ENCODE peak calls at places on chromosome 6, in seven cellular contexts. One of them, this sample, is unnamed.

GRCh38 chr6:111985202-111985731 is 68.6 kb upstream of the CCN6 start:
- DNase-seq in mammary epithelial cell: peak
- DNase-seq in HepG2: no peak
- DNase-seq in GM23248: peak
- DNase-seq in A549: no peak
- DNase-seq in PC-9: peak
- DNase-seq in fibroblast of lung: peak
- DNase-seq in this sample: peak

GRCh38 chr6:146886587-146887446 is 288.0 kb downstream of the ADGB start:
- DNase-seq in PC-9: no peak
- DNase-seq in fibroblast of lung: no peak
- DNase-seq in HepG2: no peak
- DNase-seq in mammary epithelial cell: no peak
- DNase-seq in A549: no peak
- DNase-seq in GM23248: peak
- DNase-seq in this sample: no peak

GRCh38 chr6:112251170-112251945 is 3.0 kb downstream of the LAMA4 start:
- DNase-seq in PC-9: peak
- DNase-seq in fibroblast of lung: peak
- DNase-seq in HepG2: no peak
- DNase-seq in GM23248: peak
- DNase-seq in A549: no peak
- DNase-seq in mammary epithelial cell: no peak
- DNase-seq in this sample: peak

GRCh38 chr6:16741112-16742016 is 19.9 kb downstream of the ATXN1 start:
- DNase-seq in mammary epithelial cell: peak
- DNase-seq in PC-9: peak
- DNase-seq in fibroblast of lung: peak
- DNase-seq in GM23248: peak
- DNase-seq in A549: no peak
- DNase-seq in HepG2: no peak
- DNase-seq in this sample: peak

GRCh38 chr6:100346828-100347227 is 117.9 kb downstream of the SIM1 start:
- DNase-seq in HepG2: no peak
- DNase-seq in GM23248: peak
- DNase-seq in mammary epithelial cell: peak
- DNase-seq in fibroblast of lung: peak
- DNase-seq in A549: no peak
- DNase-seq in PC-9: no peak
- DNase-seq in this sample: peak

GRCh38 chr6:93806409-93807270 is 387.3 kb upstream of the EPHA7 start:
- DNase-seq in HepG2: no peak
- DNase-seq in mammary epithelial cell: no peak
- DNase-seq in GM23248: no peak
- DNase-seq in A549: no peak
- DNase-seq in PC-9: no peak
- DNase-seq in fibroblast of lung: no peak
- DNase-seq in this sample: no peak

GRCh38 chr6:113015249-113015648 is 668.1 kb downstream of the RFPL4B start:
- DNase-seq in fibroblast of lung: peak
- DNase-seq in mammary epithelial cell: no peak
- DNase-seq in A549: no peak
- DNase-seq in PC-9: no peak
- DNase-seq in HepG2: no peak
- DNase-seq in GM23248: peak
- DNase-seq in this sample: peak

GRCh38 chr6:34813028-34813742 is 21.3 kb downstream of the BLTP3A start:
- DNase-seq in fibroblast of lung: no peak
- DNase-seq in mammary epithelial cell: no peak
- DNase-seq in GM23248: no peak
- DNase-seq in PC-9: no peak
- DNase-seq in HepG2: no peak
- DNase-seq in A549: no peak
- DNase-seq in this sample: no peak

GRCh38 chr6:139037490-139037889 is 8.9 kb downstream of the ABRACL start:
- DNase-seq in PC-9: no peak
- DNase-seq in HepG2: no peak
- DNase-seq in GM23248: peak
- DNase-seq in mammary epithelial cell: no peak
- DNase-seq in A549: no peak
- DNase-seq in fibroblast of lung: peak
- DNase-seq in this sample: peak

GRCh38 chr6:33410711-33411631 is at the start of gene PHF1:
- DNase-seq in GM23248: peak
- DNase-seq in mammary epithelial cell: no peak
- DNase-seq in fibroblast of lung: peak
- DNase-seq in HepG2: no peak
- DNase-seq in PC-9: no peak
- DNase-seq in A549: peak
- DNase-seq in this sample: peak

GRCh38 chr6:53961679-53962370 is 149.4 kb upstream of the MLIP start:
- DNase-seq in A549: no peak
- DNase-seq in GM23248: peak
- DNase-seq in fibroblast of lung: peak
- DNase-seq in PC-9: no peak
- DNase-seq in HepG2: no peak
- DNase-seq in mammary epithelial cell: no peak
- DNase-seq in this sample: peak

GRCh38 chr6:158506577-158506976 is 53.3 kb upstream of the TMEM181 start:
- DNase-seq in HepG2: peak
- DNase-seq in mammary epithelial cell: no peak
- DNase-seq in A549: peak
- DNase-seq in GM23248: peak
- DNase-seq in PC-9: no peak
- DNase-seq in fibroblast of lung: peak
- DNase-seq in this sample: peak

GRCh38 chr6:3561745-3562144 is 104.9 kb upstream of the SLC22A23 start:
- DNase-seq in PC-9: no peak
- DNase-seq in HepG2: peak
- DNase-seq in fibroblast of lung: no peak
- DNase-seq in GM23248: peak
- DNase-seq in A549: no peak
- DNase-seq in mammary epithelial cell: no peak
- DNase-seq in this sample: no peak

GRCh38 chr6:166743415-166743814 is 116.4 kb upstream of the RPS6KA2 start:
- DNase-seq in fibroblast of lung: no peak
- DNase-seq in HepG2: no peak
- DNase-seq in A549: no peak
- DNase-seq in PC-9: no peak
- DNase-seq in GM23248: no peak
- DNase-seq in mammary epithelial cell: no peak
- DNase-seq in this sample: no peak

GRCh38 chr6:155050311-155050710 is 55.2 kb downstream of the TIAM2 start:
- DNase-seq in fibroblast of lung: peak
- DNase-seq in PC-9: no peak
- DNase-seq in HepG2: no peak
- DNase-seq in A549: no peak
- DNase-seq in GM23248: no peak
- DNase-seq in mammary epithelial cell: peak
- DNase-seq in this sample: peak

GRCh38 chr6:52491203-52492069 is 71.3 kb downstream of the EFHC1 start:
- DNase-seq in PC-9: no peak
- DNase-seq in HepG2: no peak
- DNase-seq in GM23248: peak
- DNase-seq in fibroblast of lung: peak
- DNase-seq in mammary epithelial cell: no peak
- DNase-seq in A549: no peak
- DNase-seq in this sample: no peak
- H3K4me2 ChIP-seq in PC-9: no peak
- H3K4me2 ChIP-seq in HepG2: no peak
- H3K4me2 ChIP-seq in GM23248: peak
- H3K4me2 ChIP-seq in fibroblast of lung: peak
- H3K4me2 ChIP-seq in mammary epithelial cell: no peak
- H3K4me2 ChIP-seq in A549: no peak
- H3K4me2 ChIP-seq in this sample: no peak

GRCh38 chr6:6328451-6328850 is 8.0 kb upstream of the F13A1 start:
- DNase-seq in HepG2: no peak
- DNase-seq in PC-9: no peak
- DNase-seq in A549: no peak
- DNase-seq in mammary epithelial cell: no peak
- DNase-seq in GM23248: no peak
- DNase-seq in fibroblast of lung: no peak
- DNase-seq in this sample: no peak

GRCh38 chr6:6332873-6333272 is 12.4 kb upstream of the F13A1 start:
- DNase-seq in fibroblast of lung: no peak
- DNase-seq in A549: no peak
- DNase-seq in mammary epithelial cell: no peak
- DNase-seq in HepG2: no peak
- DNase-seq in PC-9: no peak
- DNase-seq in GM23248: no peak
- DNase-seq in this sample: no peak

GRCh38 chr6:6331393-6331792 is 10.9 kb upstream of the F13A1 start:
- DNase-seq in mammary epithelial cell: no peak
- DNase-seq in A549: no peak
- DNase-seq in PC-9: no peak
- DNase-seq in fibroblast of lung: no peak
- DNase-seq in HepG2: no peak
- DNase-seq in GM23248: no peak
- DNase-seq in this sample: no peak

GRCh38 chr6:6332240-6332639 is 11.8 kb upstream of the F13A1 start:
- DNase-seq in A549: no peak
- DNase-seq in PC-9: no peak
- DNase-seq in mammary epithelial cell: no peak
- DNase-seq in GM23248: no peak
- DNase-seq in HepG2: no peak
- DNase-seq in fibroblast of lung: no peak
- DNase-seq in this sample: no peak

GRCh38 chr6:6330407-6330806 is 9.9 kb upstream of the F13A1 start:
- DNase-seq in PC-9: no peak
- DNase-seq in HepG2: no peak
- DNase-seq in GM23248: no peak
- DNase-seq in fibroblast of lung: no peak
- DNase-seq in A549: no peak
- DNase-seq in mammary epithelial cell: no peak
- DNase-seq in this sample: no peak
- H3K4me2 ChIP-seq in PC-9: no peak
- H3K4me2 ChIP-seq in HepG2: no peak
- H3K4me2 ChIP-seq in GM23248: no peak
- H3K4me2 ChIP-seq in fibroblast of lung: no peak
- H3K4me2 ChIP-seq in A549: no peak
- H3K4me2 ChIP-seq in mammary epithelial cell: no peak
- H3K4me2 ChIP-seq in this sample: no peak

GRCh38 chr6:96836579-96837137 is 619 bp downstream of the GPR63 start:
- DNase-seq in mammary epithelial cell: peak
- DNase-seq in GM23248: peak
- DNase-seq in PC-9: no peak
- DNase-seq in A549: no peak
- DNase-seq in fibroblast of lung: peak
- DNase-seq in HepG2: no peak
- DNase-seq in this sample: no peak
- H3K4me2 ChIP-seq in mammary epithelial cell: peak
- H3K4me2 ChIP-seq in GM23248: peak
- H3K4me2 ChIP-seq in PC-9: peak
- H3K4me2 ChIP-seq in A549: peak
- H3K4me2 ChIP-seq in fibroblast of lung: peak
- H3K4me2 ChIP-seq in HepG2: peak
- H3K4me2 ChIP-seq in this sample: peak

GRCh38 chr6:104421650-104422049 is 438.1 kb downstream of the HACE1 start:
- DNase-seq in A549: no peak
- DNase-seq in HepG2: no peak
- DNase-seq in PC-9: no peak
- DNase-seq in GM23248: no peak
- DNase-seq in mammary epithelial cell: no peak
- DNase-seq in fibroblast of lung: no peak
- DNase-seq in this sample: no peak
- H3K4me2 ChIP-seq in A549: no peak
- H3K4me2 ChIP-seq in HepG2: no peak
- H3K4me2 ChIP-seq in PC-9: no peak
- H3K4me2 ChIP-seq in GM23248: no peak
- H3K4me2 ChIP-seq in mammary epithelial cell: no peak
- H3K4me2 ChIP-seq in fibroblast of lung: no peak
- H3K4me2 ChIP-seq in this sample: no peak

GRCh38 chr6:35852994-35853393 is 47.8 kb downstream of the LHFPL5 start:
- DNase-seq in HepG2: no peak
- DNase-seq in A549: no peak
- DNase-seq in mammary epithelial cell: no peak
- DNase-seq in fibroblast of lung: no peak
- DNase-seq in GM23248: no peak
- DNase-seq in PC-9: no peak
- DNase-seq in this sample: no peak

DNA sequence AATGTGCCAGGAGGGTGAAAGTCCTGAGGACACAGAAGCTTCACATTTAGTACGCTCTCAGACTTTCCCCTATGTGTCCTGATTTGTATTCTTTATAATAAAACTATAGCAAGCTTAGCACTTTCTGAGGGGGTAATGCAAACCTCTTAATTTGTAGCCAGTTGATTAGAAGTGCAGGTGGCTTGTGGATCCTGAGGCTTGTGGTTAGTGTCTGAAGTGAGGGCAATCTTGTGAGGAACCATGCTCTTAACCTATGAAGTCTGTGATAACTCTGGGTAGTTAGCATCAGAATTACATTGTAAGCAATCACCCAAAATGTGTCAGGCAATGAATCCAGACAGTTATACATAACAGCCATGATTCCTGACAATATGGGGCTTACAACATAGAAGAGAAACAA is 51.1 kb downstream of the LHFPL5 start:
- DNase-seq in HepG2: no peak
- DNase-seq in A549: no peak
- DNase-seq in GM23248: no peak
- DNase-seq in mammary epithelial cell: no peak
- DNase-seq in PC-9: no peak
- DNase-seq in fibroblast of lung: no peak
- DNase-seq in this sample: no peak
- H3K4me2 ChIP-seq in HepG2: no peak
- H3K4me2 ChIP-seq in A549: no peak
- H3K4me2 ChIP-seq in GM23248: no peak
- H3K4me2 ChIP-seq in mammary epithelial cell: no peak
- H3K4me2 ChIP-seq in PC-9: no peak
- H3K4me2 ChIP-seq in fibroblast of lung: no peak
- H3K4me2 ChIP-seq in this sample: no peak

GRCh38 chr6:79570129-79570801 is 33.0 kb upstream of the LCA5 start:
- DNase-seq in PC-9: peak
- DNase-seq in GM23248: peak
- DNase-seq in fibroblast of lung: peak
- DNase-seq in A549: no peak
- DNase-seq in mammary epithelial cell: peak
- DNase-seq in HepG2: peak
- DNase-seq in this sample: peak
- H3K4me2 ChIP-seq in PC-9: peak
- H3K4me2 ChIP-seq in GM23248: no peak
- H3K4me2 ChIP-seq in fibroblast of lung: no peak
- H3K4me2 ChIP-seq in A549: peak
- H3K4me2 ChIP-seq in mammary epithelial cell: peak
- H3K4me2 ChIP-seq in HepG2: peak
- H3K4me2 ChIP-seq in this sample: peak

This sample was measured in astrocyte.